ENCODE peak calls at places on chromosomes 5 and 9, in four cellular contexts. One of them, this sample, is unnamed.

GRCh38 chr5:55551298-55551846 is 16.6 kb upstream of the PLPP1 start:
- DNase-seq in K562: no peak
- DNase-seq in HEK293T: no peak
- DNase-seq in GM12878: no peak
- DNase-seq in this sample: no peak

GRCh38 chr9:38424918-38425317 is 664 bp upstream of the IGFBPL1 start:
- DNase-seq in K562: no peak
- DNase-seq in HEK293T: no peak
- DNase-seq in GM12878: no peak
- DNase-seq in this sample: no peak

GRCh38 chr9:5509573-5509972 is 758 bp upstream of the PDCD1LG2 start:
- DNase-seq in K562: no peak
- DNase-seq in HEK293T: no peak
- DNase-seq in GM12878: no peak
- DNase-seq in this sample: no peak

GRCh38 chr5:138898742-138899141 is 23.6 kb upstream of the LRRTM2 start:
- DNase-seq in K562: no peak
- DNase-seq in HEK293T: no peak
- DNase-seq in GM12878: no peak
- DNase-seq in this sample: no peak

GRCh38 chr5:179766021-179766725 is 27.6 kb upstream of the LTC4S start:
- DNase-seq in K562: peak; percentile 29
- DNase-seq in HEK293T: no peak
- DNase-seq in GM12878: no peak
- DNase-seq in this sample: no peak

GRCh38 chr5:52981507-52981906 is 7.6 kb upstream of the ITGA2 start:
- DNase-seq in K562: no peak
- DNase-seq in HEK293T: no peak
- DNase-seq in GM12878: no peak
- DNase-seq in this sample: no peak

GRCh38 chr5:119386945-119387344 is 31.1 kb downstream of the TNFAIP8 start:
- DNase-seq in K562: peak; percentile 32
- DNase-seq in HEK293T: peak; percentile 46
- DNase-seq in GM12878: no peak
- DNase-seq in this sample: peak; percentile 35

GRCh38 chr9:16064701-16065230 is 511.9 kb downstream of the CCDC171 start:
- DNase-seq in K562: no peak
- DNase-seq in HEK293T: no peak
- DNase-seq in GM12878: no peak
- DNase-seq in this sample: no peak

GRCh38 chr5:94884294-94884693 is 265.8 kb downstream of the SLF1 start:
- DNase-seq in K562: no peak
- DNase-seq in HEK293T: peak; percentile 18
- DNase-seq in GM12878: no peak
- DNase-seq in this sample: no peak

GRCh38 chr5:7795311-7795710 is 55.6 kb downstream of the CFAP90 start:
- DNase-seq in K562: no peak
- DNase-seq in HEK293T: no peak
- DNase-seq in GM12878: no peak
- DNase-seq in this sample: no peak

GRCh38 chr9:68697846-68698245 is 7.2 kb upstream of the PIP5K1B start:
- DNase-seq in K562: no peak
- DNase-seq in HEK293T: no peak
- DNase-seq in GM12878: no peak
- DNase-seq in this sample: no peak

GRCh38 chr9:92954078-92954861 is 6.9 kb downstream of the FGD3 start:
- DNase-seq in K562: no peak
- DNase-seq in HEK293T: no peak
- DNase-seq in GM12878: peak; percentile 61
- DNase-seq in this sample: no peak

GRCh38 chr5:133149333-133149732 is 97.5 kb downstream of the HSPA4 start:
- DNase-seq in K562: no peak
- DNase-seq in HEK293T: no peak
- DNase-seq in GM12878: no peak
- DNase-seq in this sample: no peak

GRCh38 chr9:130143974-130144373 is 28.2 kb upstream of the NCS1 start:
- DNase-seq in K562: no peak
- DNase-seq in HEK293T: no peak
- DNase-seq in GM12878: no peak
- DNase-seq in this sample: no peak

GRCh38 chr9:98765276-98765675 is 31.1 kb downstream of the ANKS6 start:
- DNase-seq in K562: no peak
- DNase-seq in HEK293T: no peak
- DNase-seq in GM12878: no peak
- DNase-seq in this sample: no peak

GRCh38 chr9:90285946-90286345 is 356.7 kb downstream of the DIRAS2 start:
- DNase-seq in K562: no peak
- DNase-seq in HEK293T: no peak
- DNase-seq in GM12878: no peak
- DNase-seq in this sample: no peak

GRCh38 chr5:123721721-123722276 is 209.8 kb downstream of the CSNK1G3 start:
- DNase-seq in K562: no peak
- DNase-seq in HEK293T: no peak
- DNase-seq in GM12878: no peak
- DNase-seq in this sample: no peak

GRCh38 chr5:136994154-136994553 is 505.0 kb downstream of the SPOCK1 start:
- DNase-seq in K562: no peak
- DNase-seq in HEK293T: no peak
- DNase-seq in GM12878: no peak
- DNase-seq in this sample: no peak

GRCh38 chr9:73023025-73023541 is 70.2 kb upstream of the ALDH1A1 start:
- DNase-seq in K562: no peak
- DNase-seq in HEK293T: peak; percentile 50
- DNase-seq in GM12878: peak; percentile 3
- DNase-seq in this sample: peak; percentile 75

GRCh38 chr5:142821733-142822487 is 51.7 kb downstream of the ARHGAP26 start:
- DNase-seq in K562: peak; percentile 12
- DNase-seq in HEK293T: no peak
- DNase-seq in GM12878: no peak
- DNase-seq in this sample: peak; percentile 85

GRCh38 chr9:33791117-33791516 is 4.2 kb upstream of the PRSS3 start:
- DNase-seq in K562: no peak
- DNase-seq in HEK293T: no peak
- DNase-seq in GM12878: no peak
- DNase-seq in this sample: no peak

GRCh38 chr9:3708751-3709150 is 182.9 kb upstream of the RFX3 start:
- DNase-seq in K562: no peak
- DNase-seq in HEK293T: no peak
- DNase-seq in GM12878: peak; percentile 9
- DNase-seq in this sample: no peak

GRCh38 chr5:139649082-139649991 is 1.2 kb downstream of the CXXC5 start:
- DNase-seq in K562: peak; percentile 62
- DNase-seq in HEK293T: peak; percentile 43
- DNase-seq in GM12878: no peak
- DNase-seq in this sample: no peak

GRCh38 chr9:126328415-126328814 is 1.8 kb downstream of the MVB12B start:
- DNase-seq in K562: no peak
- DNase-seq in HEK293T: no peak
- DNase-seq in GM12878: no peak
- DNase-seq in this sample: no peak

GRCh38 chr9:29806941-29807625 is 2233.8 kb upstream of the C9orf72 start:
- DNase-seq in K562: no peak
- DNase-seq in HEK293T: no peak
- DNase-seq in GM12878: no peak
- DNase-seq in this sample: no peak

GRCh38 chr9:20786807-20787206 is 102.7 kb downstream of the FOCAD start:
- DNase-seq in K562: no peak
- DNase-seq in HEK293T: no peak
- DNase-seq in GM12878: no peak
- DNase-seq in this sample: no peak

GRCh38 chr5:29218138-29218537 is 1975.3 kb upstream of the CDH6 start:
- DNase-seq in K562: no peak
- DNase-seq in HEK293T: no peak
- DNase-seq in GM12878: no peak
- DNase-seq in this sample: peak; percentile 2

GRCh38 chr5:134509308-134510040 is 16.0 kb upstream of the JADE2 start:
- DNase-seq in K562: no peak
- DNase-seq in HEK293T: no peak
- DNase-seq in GM12878: no peak
- DNase-seq in this sample: peak; percentile 70

GRCh38 chr5:108661590-108662219 is 86.0 kb upstream of the FER start:
- DNase-seq in K562: no peak
- DNase-seq in HEK293T: no peak
- DNase-seq in GM12878: no peak
- DNase-seq in this sample: peak; percentile 33

GRCh38 chr5:5941486-5941885 is 436.9 kb downstream of the MED10 start:
- DNase-seq in K562: no peak
- DNase-seq in HEK293T: no peak
- DNase-seq in GM12878: no peak
- DNase-seq in this sample: no peak

GRCh38 chr5:74822288-74822687 is 43.9 kb downstream of the FAM169A start:
- DNase-seq in K562: no peak
- DNase-seq in HEK293T: no peak
- DNase-seq in GM12878: no peak
- DNase-seq in this sample: no peak

GRCh38 chr9:36092509-36093215 is 43.9 kb upstream of the GLIPR2 start:
- DNase-seq in K562: no peak
- DNase-seq in HEK293T: no peak
- DNase-seq in GM12878: peak; percentile 65
- DNase-seq in this sample: no peak

GRCh38 chr5:105680858-105681257 is 1989.9 kb downstream of the EFNA5 start:
- DNase-seq in K562: no peak
- DNase-seq in HEK293T: no peak
- DNase-seq in GM12878: no peak
- DNase-seq in this sample: no peak

GRCh38 chr9:84375954-84376353 is 35.4 kb upstream of the SLC28A3 start:
- DNase-seq in K562: no peak
- DNase-seq in HEK293T: no peak
- DNase-seq in GM12878: no peak
- DNase-seq in this sample: no peak

GRCh38 chr5:88956416-88956815 is 73.4 kb upstream of the MEF2C start:
- DNase-seq in K562: no peak
- DNase-seq in HEK293T: no peak
- DNase-seq in GM12878: no peak
- DNase-seq in this sample: no peak

GRCh38 chr5:168624850-168625357 is 45.7 kb upstream of the PANK3 start:
- DNase-seq in K562: no peak
- DNase-seq in HEK293T: no peak
- DNase-seq in GM12878: no peak
- DNase-seq in this sample: peak; percentile 93

GRCh38 chr5:17182966-17183365 is 34.5 kb upstream of the BASP1 start:
- DNase-seq in K562: no peak
- DNase-seq in HEK293T: no peak
- DNase-seq in GM12878: no peak
- DNase-seq in this sample: no peak

GRCh38 chr5:17178316-17178715 is 39.1 kb upstream of the BASP1 start:
- DNase-seq in K562: no peak
- DNase-seq in HEK293T: no peak
- DNase-seq in GM12878: no peak
- DNase-seq in this sample: no peak

GRCh38 chr5:17180330-17180843 is 37.0 kb upstream of the BASP1 start:
- DNase-seq in K562: no peak
- DNase-seq in HEK293T: no peak
- DNase-seq in GM12878: no peak
- DNase-seq in this sample: no peak

GRCh38 chr5:17182494-17182893 is 34.9 kb upstream of the BASP1 start:
- DNase-seq in K562: no peak
- DNase-seq in HEK293T: no peak
- DNase-seq in GM12878: no peak
- DNase-seq in this sample: no peak

DNA sequence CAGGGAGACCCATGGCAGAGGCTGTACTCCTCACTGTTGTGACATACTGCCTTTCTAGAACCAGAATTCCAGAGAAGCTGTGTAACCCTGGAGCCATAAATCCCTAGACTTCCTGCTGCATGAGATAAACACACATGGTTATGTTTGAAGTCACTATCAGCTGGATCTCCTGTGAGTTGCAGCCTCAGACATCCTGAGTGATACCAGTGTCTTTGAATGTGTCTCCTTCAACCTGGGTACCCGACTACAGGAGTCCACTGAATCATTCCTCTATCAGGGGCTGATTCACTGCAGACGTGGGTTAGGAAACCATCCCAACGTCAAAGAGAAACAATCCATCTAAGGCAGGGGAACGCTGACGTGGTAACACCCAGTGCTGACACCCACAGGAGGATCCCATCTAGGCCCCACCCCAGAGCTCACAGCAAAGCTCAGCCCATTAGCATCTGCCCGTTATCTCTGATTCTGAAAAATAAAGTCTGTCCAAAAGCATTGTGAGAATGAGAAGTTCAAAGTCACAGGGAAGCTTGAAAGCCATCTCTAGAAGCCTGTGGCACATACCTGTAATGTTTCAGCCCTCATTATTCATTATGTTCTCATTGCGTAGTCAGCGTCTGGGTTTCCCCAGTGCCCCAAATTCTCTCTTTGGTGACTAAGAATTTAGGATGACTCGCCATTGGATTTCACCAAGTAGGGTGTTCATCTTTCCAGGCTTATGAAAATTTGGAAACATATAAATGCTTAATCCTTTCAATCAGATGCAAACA is 36.3 kb upstream of the BASP1 start:
- DNase-seq in K562: no peak
- DNase-seq in HEK293T: no peak
- DNase-seq in GM12878: no peak
- DNase-seq in this sample: peak; percentile 13
- TF ChIP-seq FOXK2 in K562: no peak
- TF ChIP-seq FOXK2 in HEK293T: no peak
- TF ChIP-seq FOXK2 in GM12878: no peak
- TF ChIP-seq FOXK2 in this sample: no peak

GRCh38 chr5:155380480-155380879 is 366.9 kb downstream of the KIF4B start:
- DNase-seq in K562: no peak
- DNase-seq in HEK293T: no peak
- DNase-seq in GM12878: no peak
- DNase-seq in this sample: peak; percentile 3
- TF ChIP-seq FOXK2 in K562: no peak
- TF ChIP-seq FOXK2 in HEK293T: no peak
- TF ChIP-seq FOXK2 in GM12878: no peak
- TF ChIP-seq FOXK2 in this sample: no peak

GRCh38 chr9:88989961-88990570 is 1.2 kb upstream of the S1PR3 start:
- DNase-seq in K562: no peak
- DNase-seq in HEK293T: no peak
- DNase-seq in GM12878: no peak
- DNase-seq in this sample: no peak
- TF ChIP-seq FOXK2 in K562: no peak
- TF ChIP-seq FOXK2 in HEK293T: no peak
- TF ChIP-seq FOXK2 in GM12878: no peak
- TF ChIP-seq FOXK2 in this sample: no peak

DNA sequence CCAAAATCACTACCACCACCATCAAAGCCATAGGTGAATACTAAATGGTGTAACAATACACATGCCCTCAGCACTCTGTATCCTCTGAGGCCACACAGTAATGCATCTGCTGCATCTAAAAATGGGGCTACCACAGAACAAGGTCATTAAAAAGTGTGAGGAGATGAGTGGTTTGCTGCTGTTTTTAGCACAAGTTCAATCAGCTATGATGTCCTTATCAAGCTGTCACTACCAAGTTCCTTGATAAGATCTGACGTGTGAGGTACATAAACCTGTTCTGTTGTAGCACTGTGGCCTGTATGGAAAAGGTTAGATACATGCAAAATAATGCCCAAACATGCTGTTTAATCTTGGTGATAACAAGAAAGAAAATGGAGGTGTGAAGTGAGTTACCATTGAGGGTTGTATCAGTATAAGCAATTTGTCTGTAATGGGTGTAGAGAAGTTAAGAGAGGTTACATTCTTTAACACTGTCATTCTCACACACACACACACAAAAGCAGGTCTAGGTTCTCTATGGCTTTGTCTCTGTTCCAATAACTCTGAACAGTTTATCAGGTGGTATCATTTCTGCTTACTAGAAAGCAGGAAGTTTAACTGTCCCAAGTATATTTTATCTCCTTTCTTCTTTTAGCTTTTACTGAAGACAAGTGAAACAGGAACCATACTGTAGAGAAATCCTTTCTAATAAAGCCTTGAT is 252.9 kb downstream of the CWC27 start:
- DNase-seq in K562: no peak
- DNase-seq in HEK293T: no peak
- DNase-seq in GM12878: peak; percentile 41
- DNase-seq in this sample: no peak
- TF ChIP-seq FOXK2 in K562: no peak
- TF ChIP-seq FOXK2 in HEK293T: no peak
- TF ChIP-seq FOXK2 in GM12878: no peak
- TF ChIP-seq FOXK2 in this sample: no peak

This sample was measured in HepG2.